ENCODE peak calls at places on chromosomes 5 and 9, in six cellular contexts. One of them, this sample, is unnamed.

GRCh38 chr5:145260670-145261069 is 574.5 kb downstream of the PRELID2 start:
- DNase-seq in psoas muscle: no peak
- DNase-seq in ovary: no peak
- DNase-seq in dorsolateral prefrontal cortex: no peak
- DNase-seq in HCT116: no peak
- DNase-seq in keratinocyte: no peak
- DNase-seq in this sample: no peak

GRCh38 chr9:93136011-93136440 is 2.0 kb upstream of the NINJ1 start:
- DNase-seq in psoas muscle: peak; percentile 69
- DNase-seq in ovary: peak; percentile 37
- DNase-seq in dorsolateral prefrontal cortex: no peak
- DNase-seq in HCT116: no peak
- DNase-seq in keratinocyte: no peak
- DNase-seq in this sample: no peak

GRCh38 chr9:3828495-3828894 is 302.7 kb upstream of the RFX3 start:
- DNase-seq in psoas muscle: no peak
- DNase-seq in ovary: no peak
- DNase-seq in dorsolateral prefrontal cortex: no peak
- DNase-seq in HCT116: no peak
- DNase-seq in keratinocyte: no peak
- DNase-seq in this sample: no peak

GRCh38 chr5:150538007-150538917 is 30.3 kb downstream of the NDST1 start:
- DNase-seq in psoas muscle: no peak
- DNase-seq in ovary: no peak
- DNase-seq in dorsolateral prefrontal cortex: no peak
- DNase-seq in HCT116: no peak
- DNase-seq in keratinocyte: no peak
- DNase-seq in this sample: no peak

GRCh38 chr5:111584651-111585050 is 72.3 kb upstream of the STARD4 start:
- DNase-seq in psoas muscle: no peak
- DNase-seq in ovary: no peak
- DNase-seq in dorsolateral prefrontal cortex: no peak
- DNase-seq in HCT116: no peak
- DNase-seq in keratinocyte: no peak
- DNase-seq in this sample: no peak

GRCh38 chr5:120509056-120509455 is 45.0 kb downstream of the PRR16 start:
- DNase-seq in psoas muscle: no peak
- DNase-seq in ovary: no peak
- DNase-seq in dorsolateral prefrontal cortex: no peak
- DNase-seq in HCT116: no peak
- DNase-seq in keratinocyte: no peak
- DNase-seq in this sample: no peak

GRCh38 chr5:138470322-138471285 is 5.3 kb downstream of the EGR1 start:
- DNase-seq in psoas muscle: no peak
- DNase-seq in ovary: no peak
- DNase-seq in dorsolateral prefrontal cortex: no peak
- DNase-seq in HCT116: peak; percentile 87
- DNase-seq in keratinocyte: no peak
- DNase-seq in this sample: no peak

GRCh38 chr5:43839218-43839617 is 236.2 kb downstream of the NNT start:
- DNase-seq in psoas muscle: no peak
- DNase-seq in ovary: no peak
- DNase-seq in dorsolateral prefrontal cortex: no peak
- DNase-seq in HCT116: no peak
- DNase-seq in keratinocyte: no peak
- DNase-seq in this sample: no peak

GRCh38 chr9:71791875-71792274 is 23.6 kb upstream of the CEMIP2 start:
- DNase-seq in psoas muscle: no peak
- DNase-seq in ovary: no peak
- DNase-seq in dorsolateral prefrontal cortex: no peak
- DNase-seq in HCT116: no peak
- DNase-seq in keratinocyte: no peak
- DNase-seq in this sample: no peak

GRCh38 chr5:32044904-32045303 is 129.2 kb downstream of the GOLPH3 start:
- DNase-seq in psoas muscle: no peak
- DNase-seq in ovary: no peak
- DNase-seq in dorsolateral prefrontal cortex: no peak
- DNase-seq in HCT116: no peak
- DNase-seq in keratinocyte: no peak
- DNase-seq in this sample: no peak

GRCh38 chr5:17295671-17296070 is 78.2 kb downstream of the BASP1 start:
- DNase-seq in psoas muscle: no peak
- DNase-seq in ovary: no peak
- DNase-seq in dorsolateral prefrontal cortex: no peak
- DNase-seq in HCT116: no peak
- DNase-seq in keratinocyte: no peak
- DNase-seq in this sample: no peak

GRCh38 chr9:26779072-26779471 is 113.5 kb downstream of the CAAP1 start:
- DNase-seq in psoas muscle: no peak
- DNase-seq in ovary: no peak
- DNase-seq in dorsolateral prefrontal cortex: no peak
- DNase-seq in HCT116: peak; percentile 46
- DNase-seq in keratinocyte: no peak
- DNase-seq in this sample: no peak

GRCh38 chr9:75198436-75198835 is 110.1 kb downstream of the OSTF1 start:
- DNase-seq in psoas muscle: no peak
- DNase-seq in ovary: no peak
- DNase-seq in dorsolateral prefrontal cortex: no peak
- DNase-seq in HCT116: no peak
- DNase-seq in keratinocyte: no peak
- DNase-seq in this sample: no peak

GRCh38 chr9:75197521-75197920 is 109.2 kb downstream of the OSTF1 start:
- DNase-seq in psoas muscle: no peak
- DNase-seq in ovary: no peak
- DNase-seq in dorsolateral prefrontal cortex: no peak
- DNase-seq in HCT116: no peak
- DNase-seq in keratinocyte: no peak
- DNase-seq in this sample: no peak

GRCh38 chr9:75201480-75202209 is 113.3 kb downstream of the OSTF1 start:
- DNase-seq in psoas muscle: no peak
- DNase-seq in ovary: no peak
- DNase-seq in dorsolateral prefrontal cortex: no peak
- DNase-seq in HCT116: no peak
- DNase-seq in keratinocyte: no peak
- DNase-seq in this sample: no peak

DNA sequence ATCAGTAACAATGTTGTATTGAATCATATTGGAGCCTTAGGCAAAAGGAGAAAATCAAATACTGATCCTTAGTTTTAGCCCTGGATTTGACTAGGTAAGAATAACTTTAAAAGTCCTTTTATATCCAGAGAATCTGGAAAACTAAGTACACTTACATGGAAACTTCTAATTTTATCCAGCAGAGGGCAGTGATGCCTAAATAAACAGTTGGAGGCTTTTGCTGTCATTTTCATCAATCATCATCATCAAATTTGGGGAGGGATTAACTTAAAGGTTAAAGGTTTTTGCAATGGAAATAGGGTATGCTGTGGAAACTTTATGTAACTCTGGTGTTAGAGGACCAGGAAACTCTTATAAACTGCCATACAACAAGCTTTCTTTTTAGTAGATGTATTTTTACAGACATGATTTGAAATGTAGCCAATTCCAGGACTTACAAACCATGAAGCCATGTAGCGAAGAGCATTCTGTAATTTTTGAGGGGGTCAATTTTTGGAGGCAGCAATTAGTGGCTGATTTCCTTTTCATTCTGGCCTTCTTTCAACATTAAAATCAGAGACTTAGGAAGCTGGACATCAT is 112.7 kb downstream of the OSTF1 start:
- DNase-seq in psoas muscle: no peak
- DNase-seq in ovary: no peak
- DNase-seq in dorsolateral prefrontal cortex: no peak
- DNase-seq in HCT116: peak; percentile 61
- DNase-seq in keratinocyte: no peak
- DNase-seq in this sample: no peak
- TF ChIP-seq CTCF in psoas muscle: peak; percentile 53
- TF ChIP-seq CTCF in ovary: peak; percentile 44
- TF ChIP-seq CTCF in dorsolateral prefrontal cortex: peak; percentile 66
- TF ChIP-seq CTCF in HCT116: peak; percentile 76
- TF ChIP-seq CTCF in keratinocyte: peak; percentile 45
- TF ChIP-seq CTCF in this sample: peak; percentile 46

GRCh38 chr9:131272212-131272611 is 4.1 kb downstream of the FAM78A start:
- DNase-seq in psoas muscle: no peak
- DNase-seq in ovary: no peak
- DNase-seq in dorsolateral prefrontal cortex: no peak
- DNase-seq in HCT116: no peak
- DNase-seq in keratinocyte: no peak
- DNase-seq in this sample: no peak

GRCh38 chr9:131274674-131275331 is 1.5 kb downstream of the FAM78A start:
- DNase-seq in psoas muscle: peak; percentile 83
- DNase-seq in ovary: no peak
- DNase-seq in dorsolateral prefrontal cortex: no peak
- DNase-seq in HCT116: no peak
- DNase-seq in keratinocyte: no peak
- DNase-seq in this sample: peak; percentile 36

GRCh38 chr9:131273791-131274673 is 2.3 kb downstream of the FAM78A start:
- DNase-seq in psoas muscle: peak; percentile 82
- DNase-seq in ovary: no peak
- DNase-seq in dorsolateral prefrontal cortex: no peak
- DNase-seq in HCT116: no peak
- DNase-seq in keratinocyte: no peak
- DNase-seq in this sample: no peak

GRCh38 chr9:131271506-131271931 is 4.8 kb downstream of the FAM78A start:
- DNase-seq in psoas muscle: peak; percentile 61
- DNase-seq in ovary: no peak
- DNase-seq in dorsolateral prefrontal cortex: no peak
- DNase-seq in HCT116: no peak
- DNase-seq in keratinocyte: no peak
- DNase-seq in this sample: no peak

GRCh38 chr9:131273146-131273545 is 3.2 kb downstream of the FAM78A start:
- DNase-seq in psoas muscle: peak; percentile 80
- DNase-seq in ovary: no peak
- DNase-seq in dorsolateral prefrontal cortex: no peak
- DNase-seq in HCT116: no peak
- DNase-seq in keratinocyte: no peak
- DNase-seq in this sample: no peak
- TF ChIP-seq CTCF in psoas muscle: no peak
- TF ChIP-seq CTCF in ovary: no peak
- TF ChIP-seq CTCF in dorsolateral prefrontal cortex: no peak
- TF ChIP-seq CTCF in HCT116: no peak
- TF ChIP-seq CTCF in keratinocyte: no peak
- TF ChIP-seq CTCF in this sample: no peak

DNA sequence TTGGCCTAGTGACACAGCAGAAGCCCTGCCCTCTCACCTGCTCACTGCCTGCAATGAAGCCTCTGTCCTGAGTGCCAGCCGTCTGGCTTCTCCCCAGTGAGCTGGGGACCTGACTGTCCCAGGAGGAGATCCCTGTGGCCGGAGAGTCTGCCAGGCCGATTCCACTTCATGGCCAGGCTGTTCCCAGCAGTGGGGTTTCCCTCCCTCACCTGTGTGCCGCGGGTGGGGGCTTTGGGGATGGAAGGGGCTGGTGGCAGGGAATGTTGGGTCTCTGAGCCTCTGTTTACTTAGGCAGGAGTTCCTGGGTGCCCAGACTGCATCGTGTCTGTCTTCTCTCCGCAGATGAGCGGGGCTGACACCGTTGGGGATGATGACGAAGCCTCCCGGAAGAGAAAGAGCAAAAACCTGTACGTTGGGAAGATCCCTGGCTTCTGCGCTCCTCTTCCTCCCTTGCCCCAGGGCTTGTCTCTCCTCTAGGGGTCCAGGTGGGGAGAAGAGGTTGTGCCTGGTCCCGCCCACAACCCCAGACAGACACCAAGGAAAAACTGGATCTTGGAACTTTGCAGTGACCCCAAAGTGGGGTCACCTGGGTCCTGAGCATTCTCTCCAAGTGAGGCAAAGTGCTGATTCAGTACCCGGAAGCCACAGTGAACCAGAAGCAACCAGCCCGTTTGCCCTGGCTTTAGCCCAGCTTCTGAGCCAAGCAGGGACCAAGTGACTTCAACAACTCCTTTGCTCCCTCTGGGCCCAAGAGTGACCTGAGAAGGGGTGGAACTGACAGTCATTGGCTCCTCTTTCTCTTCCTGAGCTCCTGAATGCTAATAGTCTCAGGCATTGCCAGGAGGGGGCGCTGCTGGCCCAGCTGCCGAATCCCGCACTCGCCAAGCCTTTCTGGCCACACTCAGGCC is 127.7 kb downstream of the RGS3 start:
- DNase-seq in psoas muscle: peak; percentile 91
- DNase-seq in ovary: peak; percentile 91
- DNase-seq in dorsolateral prefrontal cortex: peak; percentile 84
- DNase-seq in HCT116: no peak
- DNase-seq in keratinocyte: no peak
- DNase-seq in this sample: peak; percentile 67
- TF ChIP-seq CTCF in psoas muscle: peak; percentile 97
- TF ChIP-seq CTCF in ovary: peak; percentile 93
- TF ChIP-seq CTCF in dorsolateral prefrontal cortex: peak; percentile 95
- TF ChIP-seq CTCF in HCT116: peak; percentile 91
- TF ChIP-seq CTCF in keratinocyte: peak; percentile 96
- TF ChIP-seq CTCF in this sample: no peak

GRCh38 chr5:139964994-139965565 is 78.0 kb downstream of the NRG2 start:
- DNase-seq in psoas muscle: no peak
- DNase-seq in ovary: no peak
- DNase-seq in dorsolateral prefrontal cortex: no peak
- DNase-seq in HCT116: no peak
- DNase-seq in keratinocyte: no peak
- DNase-seq in this sample: no peak
- TF ChIP-seq CTCF in psoas muscle: no peak
- TF ChIP-seq CTCF in ovary: no peak
- TF ChIP-seq CTCF in dorsolateral prefrontal cortex: no peak
- TF ChIP-seq CTCF in HCT116: no peak
- TF ChIP-seq CTCF in keratinocyte: no peak
- TF ChIP-seq CTCF in this sample: no peak

GRCh38 chr5:10502130-10502529 is 60.5 kb downstream of the ROPN1L start:
- DNase-seq in psoas muscle: no peak
- DNase-seq in ovary: no peak
- DNase-seq in dorsolateral prefrontal cortex: no peak
- DNase-seq in HCT116: no peak
- DNase-seq in keratinocyte: no peak
- DNase-seq in this sample: no peak

GRCh38 chr5:10503997-10504761 is 59.7 kb upstream of the ANKRD33B start:
- DNase-seq in psoas muscle: no peak
- DNase-seq in ovary: no peak
- DNase-seq in dorsolateral prefrontal cortex: no peak
- DNase-seq in HCT116: no peak
- DNase-seq in keratinocyte: no peak
- DNase-seq in this sample: no peak

GRCh38 chr5:10501554-10502075 is 59.9 kb downstream of the ROPN1L start:
- DNase-seq in psoas muscle: no peak
- DNase-seq in ovary: no peak
- DNase-seq in dorsolateral prefrontal cortex: no peak
- DNase-seq in HCT116: no peak
- DNase-seq in keratinocyte: no peak
- DNase-seq in this sample: no peak

GRCh38 chr5:10503321-10503720 is 60.5 kb upstream of the ANKRD33B start:
- DNase-seq in psoas muscle: no peak
- DNase-seq in ovary: no peak
- DNase-seq in dorsolateral prefrontal cortex: no peak
- DNase-seq in HCT116: no peak
- DNase-seq in keratinocyte: no peak
- DNase-seq in this sample: no peak

GRCh38 chr5:10502578-10502977 is 60.9 kb downstream of the ROPN1L start:
- DNase-seq in psoas muscle: no peak
- DNase-seq in ovary: no peak
- DNase-seq in dorsolateral prefrontal cortex: no peak
- DNase-seq in HCT116: no peak
- DNase-seq in keratinocyte: no peak
- DNase-seq in this sample: no peak
- TF ChIP-seq CTCF in psoas muscle: no peak
- TF ChIP-seq CTCF in ovary: no peak
- TF ChIP-seq CTCF in dorsolateral prefrontal cortex: no peak
- TF ChIP-seq CTCF in HCT116: no peak
- TF ChIP-seq CTCF in keratinocyte: no peak
- TF ChIP-seq CTCF in this sample: no peak